ENCODE peak calls at places on chromosomes 4 and X, in five cellular contexts. One of them, this sample, is unnamed.
A peak's percentile ranks its signal among the peaks of the same experiment; 100 is the strongest.

GRCh38 chr4:68465058-68465457 is 17.8 kb downstream of the TMPRSS11E start:
- DNase-seq in spleen: no peak
- DNase-seq in aorta: no peak
- DNase-seq in lower leg skin: no peak
- DNase-seq in lung: no peak
- DNase-seq in this sample: no peak

GRCh38 chrX:40175416-40176255 is 77.9 kb upstream of the BCOR start:
- DNase-seq in spleen: peak; percentile 97
- DNase-seq in aorta: peak; percentile 88
- DNase-seq in lower leg skin: peak; percentile 94
- DNase-seq in lung: peak; percentile 74
- DNase-seq in this sample: peak; percentile 41

GRCh38 chrX:68422478-68422877 is 10.8 kb downstream of the OPHN1 start:
- DNase-seq in spleen: no peak
- DNase-seq in aorta: no peak
- DNase-seq in lower leg skin: no peak
- DNase-seq in lung: no peak
- DNase-seq in this sample: no peak

GRCh38 chr4:173217727-173218126 is 49.1 kb downstream of the GALNT7 start:
- DNase-seq in spleen: no peak
- DNase-seq in aorta: no peak
- DNase-seq in lower leg skin: no peak
- DNase-seq in lung: no peak
- DNase-seq in this sample: peak; percentile 11

GRCh38 chrX:7925867-7926472 is 1.2 kb downstream of the PNPLA4 start:
- DNase-seq in spleen: peak; percentile 82
- DNase-seq in aorta: no peak
- DNase-seq in lower leg skin: no peak
- DNase-seq in lung: peak; percentile 50
- DNase-seq in this sample: peak; percentile 64

GRCh38 chrX:680062-680461 is 49.5 kb downstream of the SHOX start:
- DNase-seq in spleen: no peak
- DNase-seq in aorta: no peak
- DNase-seq in lower leg skin: no peak
- DNase-seq in lung: no peak
- DNase-seq in this sample: no peak

GRCh38 chr4:140254656-140255299 is 100.8 kb upstream of the MAML3 start:
- DNase-seq in spleen: no peak
- DNase-seq in aorta: no peak
- DNase-seq in lower leg skin: no peak
- DNase-seq in lung: no peak
- DNase-seq in this sample: peak; percentile 64

GRCh38 chr4:85548841-85549240 is 73.9 kb downstream of the ARHGAP24 start:
- DNase-seq in spleen: no peak
- DNase-seq in aorta: no peak
- DNase-seq in lower leg skin: no peak
- DNase-seq in lung: no peak
- DNase-seq in this sample: peak; percentile 54

GRCh38 chrX:39445336-39445735 is 644.1 kb downstream of the MID1IP1 start:
- DNase-seq in spleen: no peak
- DNase-seq in aorta: no peak
- DNase-seq in lower leg skin: no peak
- DNase-seq in lung: no peak
- DNase-seq in this sample: no peak

GRCh38 chrX:41781500-41781899 is 57.5 kb downstream of the GPR82 start:
- DNase-seq in spleen: no peak
- DNase-seq in aorta: no peak
- DNase-seq in lower leg skin: no peak
- DNase-seq in lung: no peak
- DNase-seq in this sample: peak; percentile 56

GRCh38 chrX:136497556-136498048 is at the start of gene HTATSF1:
- DNase-seq in spleen: peak; percentile 88
- DNase-seq in aorta: no peak
- DNase-seq in lower leg skin: peak; percentile 85
- DNase-seq in lung: no peak
- DNase-seq in this sample: no peak